ENCODE peak calls at places on chromosomes 12 and 14, in seven cellular contexts. A, J, B, M, C, R and Y are unnamed samples.

GRCh38 chr12:6056406-6057211 is 67.9 kb downstream of the VWF start:
- DNase-seq in J (no peak), B (no peak), C (no peak), R (no peak), M (peak; percentile 20), A (no peak), Y (no peak)

GRCh38 chr12:22282283-22282682 is 52.2 kb downstream of the ST8SIA1 start:
- DNase-seq in M (no peak), C (no peak), R (peak; percentile 61), J (no peak), B (peak; percentile 87), A (no peak), Y (no peak)

GRCh38 chr14:54730156-54730961 is 163.4 kb downstream of the SAMD4A start:
- DNase-seq in R (peak; percentile 73), B (peak; percentile 71), J (no peak), A (no peak), C (no peak), M (no peak), Y (no peak)

GRCh38 chr14:35725934-35726333 is 83.2 kb downstream of the RALGAPA1 start:
- DNase-seq in C (no peak), B (no peak), J (no peak), M (no peak), A (no peak), R (no peak), Y (no peak)

GRCh38 chr12:123031171-123031845 is 50.8 kb downstream of the ARL6IP4 start:
- DNase-seq in A (no peak), B (no peak), M (no peak), R (no peak), C (no peak), J (no peak), Y (no peak)

GRCh38 chr14:23104070-23104590 is 659 bp downstream of the CIROP start:
- DNase-seq in M (no peak), C (no peak), J (no peak), R (no peak), A (no peak), B (no peak), Y (no peak)

GRCh38 chr12:57803317-57803893 is 15.1 kb downstream of the AVIL start:
- DNase-seq in J (no peak), C (no peak), M (peak; percentile 40), A (peak; percentile 12), B (peak; percentile 55), R (no peak), Y (no peak)

GRCh38 chr12:32603858-32604257 is 75.2 kb upstream of the DNM1L start:
- DNase-seq in C (no peak), R (peak; percentile 58), B (peak; percentile 79), A (no peak), J (no peak), M (no peak), Y (no peak)

GRCh38 chr12:131223791-131224567 is 270.3 kb downstream of the ADGRD1 start:
- DNase-seq in R (no peak), B (no peak), M (no peak), A (no peak), J (no peak), C (no peak), Y (no peak)

GRCh38 chr12:120013659-120014380 is 24.8 kb downstream of the BICDL1 start:
- DNase-seq in R (no peak), J (no peak), C (no peak), M (no peak), B (no peak), A (peak; percentile 47), Y (peak; percentile 59)

GRCh38 chr14:99479903-99480855 is 480 bp downstream of the SETD3 start:
- DNase-seq in C (no peak), B (peak; percentile 55), A (peak; percentile 39), J (peak; percentile 89), M (peak; percentile 27), R (no peak), Y (peak; percentile 11)

GRCh38 chr14:98172243-98172778 is 1099.7 kb downstream of the BCL11B start:
- DNase-seq in B (no peak), R (no peak), J (no peak), A (no peak), M (no peak), C (no peak), Y (no peak)

GRCh38 chr12:33825442-33825841 is 196.9 kb upstream of the ALG10 start:
- DNase-seq in J (no peak), C (no peak), R (no peak), M (no peak), B (no peak), A (no peak), Y (no peak)

GRCh38 chr14:22291406-22291805 is 297.6 kb downstream of the DAD1 start:
- DNase-seq in B (no peak), J (no peak), R (no peak), C (no peak), A (no peak), M (no peak), Y (no peak)